ENCODE peak calls at places on chromosomes 4 and X, in four cellular contexts. One of them, this sample, is unnamed.

GRCh38 chr4:105389167-105389566 is 84.7 kb downstream of the PPA2 start:
- DNase-seq in foreskin fibroblast: peak
- DNase-seq in GM23338: no peak
- DNase-seq in upper lobe of right lung: no peak
- DNase-seq in this sample: no peak

GRCh38 chr4:8705161-8706145 is 112.9 kb downstream of the CPZ start:
- DNase-seq in GM23338: no peak
- DNase-seq in foreskin fibroblast: no peak
- DNase-seq in upper lobe of right lung: peak
- DNase-seq in this sample: peak

GRCh38 chr4:114386637-114387233 is 211.9 kb upstream of the UGT8 start:
- DNase-seq in foreskin fibroblast: peak
- DNase-seq in GM23338: peak
- DNase-seq in upper lobe of right lung: no peak
- DNase-seq in this sample: no peak

GRCh38 chr4:123064390-123064789 is 142.0 kb upstream of the NUDT6 start:
- DNase-seq in upper lobe of right lung: no peak
- DNase-seq in foreskin fibroblast: peak
- DNase-seq in GM23338: no peak
- DNase-seq in this sample: no peak

GRCh38 chr4:113636438-113636818 is 125.1 kb downstream of the CAMK2D start:
- DNase-seq in foreskin fibroblast: no peak
- DNase-seq in upper lobe of right lung: no peak
- DNase-seq in GM23338: peak
- DNase-seq in this sample: no peak

GRCh38 chr4:744212-744841 is 38.7 kb downstream of the PCGF3 start:
- DNase-seq in upper lobe of right lung: peak
- DNase-seq in GM23338: no peak
- DNase-seq in foreskin fibroblast: no peak
- DNase-seq in this sample: no peak

GRCh38 chr4:185112104-185112503 is 31.0 kb upstream of the SLC25A4 start:
- DNase-seq in GM23338: no peak
- DNase-seq in foreskin fibroblast: peak
- DNase-seq in upper lobe of right lung: no peak
- DNase-seq in this sample: no peak

GRCh38 chr4:1204828-1205591 is 32.6 kb upstream of the SPON2 start:
- DNase-seq in upper lobe of right lung: peak
- DNase-seq in foreskin fibroblast: peak
- DNase-seq in GM23338: peak
- DNase-seq in this sample: peak

GRCh38 chr4:181821039-181822004 is 421.9 kb upstream of the TENM3 start:
- DNase-seq in GM23338: peak
- DNase-seq in upper lobe of right lung: no peak
- DNase-seq in foreskin fibroblast: no peak
- DNase-seq in this sample: no peak

GRCh38 chr4:173257732-173258717 is 76.1 kb downstream of the HMGB2 start:
- DNase-seq in GM23338: peak
- DNase-seq in upper lobe of right lung: peak
- DNase-seq in foreskin fibroblast: peak
- DNase-seq in this sample: peak

GRCh38 chr4:1369484-1370079 is 22.6 kb downstream of the UVSSA start:
- DNase-seq in foreskin fibroblast: no peak
- DNase-seq in upper lobe of right lung: peak
- DNase-seq in GM23338: no peak
- DNase-seq in this sample: no peak

GRCh38 chrX:640641-641040 is 10.1 kb downstream of the SHOX start:
- DNase-seq in GM23338: no peak
- DNase-seq in upper lobe of right lung: no peak
- DNase-seq in foreskin fibroblast: no peak
- DNase-seq in this sample: no peak

GRCh38 chr4:13984996-13985780 is 357.7 kb upstream of the BOD1L1 start:
- DNase-seq in GM23338: no peak
- DNase-seq in foreskin fibroblast: peak
- DNase-seq in upper lobe of right lung: no peak
- DNase-seq in this sample: no peak

GRCh38 chr4:123956204-123956603 is 559.6 kb downstream of the SPRY1 start:
- DNase-seq in upper lobe of right lung: no peak
- DNase-seq in GM23338: no peak
- DNase-seq in foreskin fibroblast: no peak
- DNase-seq in this sample: no peak

GRCh38 chrX:135200297-135200696 is 29.1 kb upstream of the CT55 start:
- DNase-seq in upper lobe of right lung: no peak
- DNase-seq in foreskin fibroblast: no peak
- DNase-seq in GM23338: no peak
- DNase-seq in this sample: no peak

GRCh38 chr4:57462843-57463242 is 352.7 kb upstream of the IGFBP7 start:
- DNase-seq in foreskin fibroblast: no peak
- DNase-seq in upper lobe of right lung: no peak
- DNase-seq in GM23338: no peak
- DNase-seq in this sample: no peak

GRCh38 chrX:118117069-118117405 is 427 bp upstream of the KLHL13 start:
- DNase-seq in foreskin fibroblast: no peak
- DNase-seq in GM23338: no peak
- DNase-seq in upper lobe of right lung: no peak
- DNase-seq in this sample: no peak

GRCh38 chr4:2041234-2042130 is 17.6 kb upstream of the NAT8L start:
- DNase-seq in upper lobe of right lung: peak
- DNase-seq in foreskin fibroblast: peak
- DNase-seq in GM23338: peak
- DNase-seq in this sample: peak

GRCh38 chrX:38668788-38669187 is 107.4 kb downstream of the TSPAN7 start:
- DNase-seq in upper lobe of right lung: no peak
- DNase-seq in foreskin fibroblast: no peak
- DNase-seq in GM23338: no peak
- DNase-seq in this sample: no peak

GRCh38 chrX:56248492-56248891 is 16.3 kb downstream of the KLF8 start:
- DNase-seq in foreskin fibroblast: peak
- DNase-seq in GM23338: peak
- DNase-seq in upper lobe of right lung: peak
- DNase-seq in this sample: peak

GRCh38 chr4:83238393-83238792 is 46.2 kb downstream of the COQ2 start:
- DNase-seq in upper lobe of right lung: no peak
- DNase-seq in GM23338: no peak
- DNase-seq in foreskin fibroblast: no peak
- DNase-seq in this sample: no peak

GRCh38 chrX:40933132-40934078 is 151.8 kb upstream of the USP9X start:
- DNase-seq in foreskin fibroblast: peak
- DNase-seq in upper lobe of right lung: no peak
- DNase-seq in GM23338: no peak
- DNase-seq in this sample: no peak

GRCh38 chr4:15414601-15415091 is 13.2 kb upstream of the C1QTNF7 start:
- DNase-seq in foreskin fibroblast: peak
- DNase-seq in upper lobe of right lung: no peak
- DNase-seq in GM23338: no peak
- DNase-seq in this sample: no peak

GRCh38 chr4:113945906-113946305 is 33.5 kb downstream of the ARSJ start:
- DNase-seq in foreskin fibroblast: peak
- DNase-seq in upper lobe of right lung: no peak
- DNase-seq in GM23338: peak
- DNase-seq in this sample: no peak

GRCh38 chr4:92615049-92615448 is 311.3 kb downstream of the GRID2 start:
- DNase-seq in GM23338: peak
- DNase-seq in foreskin fibroblast: no peak
- DNase-seq in upper lobe of right lung: no peak
- DNase-seq in this sample: no peak

GRCh38 chr4:146521543-146522097 is at the start of gene SLC10A7:
- DNase-seq in upper lobe of right lung: peak
- DNase-seq in foreskin fibroblast: peak
- DNase-seq in GM23338: peak
- DNase-seq in this sample: peak

GRCh38 chr4:39655866-39656265 is 17.2 kb upstream of the SMIM14 start:
- DNase-seq in upper lobe of right lung: no peak
- DNase-seq in GM23338: no peak
- DNase-seq in foreskin fibroblast: peak
- DNase-seq in this sample: no peak

GRCh38 chr4:39660757-39661156 is 22.1 kb upstream of the SMIM14 start:
- DNase-seq in upper lobe of right lung: no peak
- DNase-seq in GM23338: no peak
- DNase-seq in foreskin fibroblast: no peak
- DNase-seq in this sample: no peak

GRCh38 chr4:39660045-39660444 is 21.4 kb upstream of the SMIM14 start:
- DNase-seq in GM23338: no peak
- DNase-seq in foreskin fibroblast: peak
- DNase-seq in upper lobe of right lung: no peak
- DNase-seq in this sample: no peak

GRCh38 chr4:39657465-39657864 is 18.8 kb upstream of the SMIM14 start:
- DNase-seq in upper lobe of right lung: no peak
- DNase-seq in GM23338: no peak
- DNase-seq in foreskin fibroblast: no peak
- DNase-seq in this sample: no peak

GRCh38 chr4:39658756-39659155 is 20.1 kb upstream of the SMIM14 start:
- DNase-seq in upper lobe of right lung: no peak
- DNase-seq in foreskin fibroblast: peak
- DNase-seq in GM23338: no peak
- DNase-seq in this sample: no peak
- TF ChIP-seq CTCF in upper lobe of right lung: no peak
- TF ChIP-seq CTCF in foreskin fibroblast: peak
- TF ChIP-seq CTCF in GM23338: peak
- TF ChIP-seq CTCF in this sample: no peak

DNA sequence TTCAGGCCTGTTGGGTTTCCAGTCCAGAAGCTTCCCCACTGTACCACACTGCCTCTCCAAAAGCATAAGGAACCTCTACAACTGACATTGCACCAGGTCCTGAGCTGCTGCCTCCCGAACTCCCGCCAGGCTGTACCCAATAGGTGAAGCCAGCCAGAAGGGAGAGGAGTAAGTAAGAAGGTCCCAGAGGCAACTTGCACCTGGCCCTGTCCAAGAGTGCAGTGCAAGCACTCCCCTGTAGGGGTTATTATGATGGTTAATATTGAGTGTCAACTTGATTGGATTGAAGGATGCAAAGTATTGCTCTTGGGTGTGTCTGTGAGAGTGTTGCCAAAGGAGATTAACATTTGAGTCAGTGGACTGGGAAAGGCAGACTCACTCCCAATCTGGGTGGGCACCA is 879.3 kb upstream of the SLIT2 start:
- DNase-seq in foreskin fibroblast: no peak
- DNase-seq in upper lobe of right lung: no peak
- DNase-seq in GM23338: peak
- DNase-seq in this sample: no peak
- TF ChIP-seq CTCF in foreskin fibroblast: no peak
- TF ChIP-seq CTCF in upper lobe of right lung: no peak
- TF ChIP-seq CTCF in GM23338: peak
- TF ChIP-seq CTCF in this sample: no peak

GRCh38 chr4:26323807-26324206 is 3.0 kb downstream of the RBPJ start:
- DNase-seq in upper lobe of right lung: no peak
- DNase-seq in GM23338: no peak
- DNase-seq in foreskin fibroblast: peak
- DNase-seq in this sample: no peak
- TF ChIP-seq CTCF in upper lobe of right lung: peak
- TF ChIP-seq CTCF in GM23338: peak
- TF ChIP-seq CTCF in foreskin fibroblast: no peak
- TF ChIP-seq CTCF in this sample: no peak

GRCh38 chrX:110836982-110837381 is 41.4 kb upstream of the CHRDL1 start:
- DNase-seq in foreskin fibroblast: no peak
- DNase-seq in upper lobe of right lung: no peak
- DNase-seq in GM23338: peak
- DNase-seq in this sample: peak
- TF ChIP-seq CTCF in foreskin fibroblast: peak
- TF ChIP-seq CTCF in upper lobe of right lung: no peak
- TF ChIP-seq CTCF in GM23338: peak
- TF ChIP-seq CTCF in this sample: no peak

GRCh38 chrX:113747274-113747973 is 836.5 kb upstream of the HTR2C start:
- DNase-seq in GM23338: no peak
- DNase-seq in foreskin fibroblast: no peak
- DNase-seq in upper lobe of right lung: no peak
- DNase-seq in this sample: no peak

GRCh38 chrX:113743069-113743468 is 840.8 kb upstream of the HTR2C start:
- DNase-seq in GM23338: no peak
- DNase-seq in upper lobe of right lung: no peak
- DNase-seq in foreskin fibroblast: no peak
- DNase-seq in this sample: no peak

GRCh38 chrX:113741744-113742143 is 842.1 kb upstream of the HTR2C start:
- DNase-seq in foreskin fibroblast: no peak
- DNase-seq in GM23338: peak
- DNase-seq in upper lobe of right lung: no peak
- DNase-seq in this sample: no peak
- TF ChIP-seq CTCF in foreskin fibroblast: no peak
- TF ChIP-seq CTCF in GM23338: peak
- TF ChIP-seq CTCF in upper lobe of right lung: no peak
- TF ChIP-seq CTCF in this sample: no peak

GRCh38 chr4:21474195-21474594 is 474.4 kb downstream of the KCNIP4 start:
- DNase-seq in foreskin fibroblast: no peak
- DNase-seq in upper lobe of right lung: no peak
- DNase-seq in GM23338: no peak
- DNase-seq in this sample: no peak

GRCh38 chr4:21467551-21467950 is 481.0 kb downstream of the KCNIP4 start:
- DNase-seq in foreskin fibroblast: no peak
- DNase-seq in upper lobe of right lung: no peak
- DNase-seq in GM23338: no peak
- DNase-seq in this sample: no peak

GRCh38 chr4:21470531-21470930 is 478.0 kb downstream of the KCNIP4 start:
- DNase-seq in foreskin fibroblast: peak
- DNase-seq in GM23338: no peak
- DNase-seq in upper lobe of right lung: no peak
- DNase-seq in this sample: no peak

GRCh38 chr4:21469438-21470032 is 479.0 kb downstream of the KCNIP4 start:
- DNase-seq in foreskin fibroblast: peak
- DNase-seq in upper lobe of right lung: no peak
- DNase-seq in GM23338: peak
- DNase-seq in this sample: no peak
- TF ChIP-seq CTCF in foreskin fibroblast: peak
- TF ChIP-seq CTCF in upper lobe of right lung: peak
- TF ChIP-seq CTCF in GM23338: peak
- TF ChIP-seq CTCF in this sample: peak

GRCh38 chr4:7042697-7043464 is at the start of gene TADA2B:
- DNase-seq in foreskin fibroblast: peak
- DNase-seq in upper lobe of right lung: peak
- DNase-seq in GM23338: peak
- DNase-seq in this sample: peak
- TF ChIP-seq CTCF in foreskin fibroblast: no peak
- TF ChIP-seq CTCF in upper lobe of right lung: no peak
- TF ChIP-seq CTCF in GM23338: no peak
- TF ChIP-seq CTCF in this sample: no peak